ENCODE peak calls at places on chromosome X, in nine cellular contexts. L, C, K, P, V, R, N, B and U are unnamed samples.

GRCh38 chrX:130173190-130173895 is 1.6 kb downstream of the RAB33A start:
- DNase-seq in L (peak; percentile 63), C (peak; percentile 85), K (no peak), P (peak; percentile 67), V (no peak), R (peak; percentile 79), N (peak; percentile 48), B (no peak), U (peak; percentile 75)

GRCh38 chrX:23782455-23782854 is 518 bp upstream of the SAT1 start:
- DNase-seq in L (peak; percentile 48), C (peak; percentile 66), K (no peak), P (no peak), V (peak; percentile 58), R (no peak), N (no peak), B (no peak), U (no peak)

GRCh38 chrX:47620303-47620685 is 637 bp upstream of the SYN1 start:
- DNase-seq in L (no peak), C (no peak), K (no peak), P (no peak), V (no peak), R (no peak), N (no peak), B (no peak), U (no peak)

GRCh38 chrX:51608071-51608470 is 10.6 kb downstream of the CENPVL3 start:
- DNase-seq in L (no peak), C (peak; percentile 57), K (no peak), P (peak; percentile 18), V (no peak), R (peak; percentile 59), N (no peak), B (no peak), U (peak; percentile 45)

GRCh38 chrX:3664921-3665320 is 48.5 kb downstream of the PRKX start:
- DNase-seq in L (no peak), C (no peak), K (no peak), P (no peak), V (no peak), R (no peak), N (no peak), B (no peak), U (no peak)

GRCh38 chrX:67692246-67692645 is 148.4 kb downstream of the AR start:
- DNase-seq in L (no peak), C (peak; percentile 56), K (no peak), P (peak; percentile 81), V (no peak), R (peak; percentile 84), N (no peak), B (no peak), U (peak; percentile 84)

GRCh38 chrX:130263016-130263415 is 5.7 kb downstream of the ZNF280C start:
- DNase-seq in L (no peak), C (peak; percentile 5), K (no peak), P (no peak), V (no peak), R (no peak), N (no peak), B (no peak), U (no peak)

GRCh38 chrX:21947671-21948070 is 7.2 kb downstream of the SMS start:
- DNase-seq in L (no peak), C (no peak), K (no peak), P (no peak), V (no peak), R (no peak), N (peak; percentile 76), B (no peak), U (no peak)

GRCh38 chrX:139844163-139844562 is 88.7 kb downstream of the ATP11C start:
- DNase-seq in L (peak; percentile 8), C (no peak), K (no peak), P (no peak), V (no peak), R (no peak), N (no peak), B (no peak), U (no peak)

GRCh38 chrX:125786306-125786705 is 379.8 kb downstream of the DCAF12L2 start:
- DNase-seq in L (peak; percentile 4), C (no peak), K (no peak), P (no peak), V (no peak), R (peak; percentile 3), N (no peak), B (peak; percentile 3), U (no peak)

GRCh38 chrX:125791781-125792180 is 374.3 kb downstream of the DCAF12L2 start:
- DNase-seq in L (no peak), C (no peak), K (no peak), P (no peak), V (no peak), R (no peak), N (no peak), B (no peak), U (no peak)
- TF ChIP-seq EZH2 in L (no peak), C (no peak), K (no peak), P (no peak), V (no peak), R (no peak), N (no peak), B (no peak), U (no peak)

GRCh38 chrX:6049132-6049531 is 179.5 kb downstream of the NLGN4X start:
- DNase-seq in L (no peak), C (no peak), K (no peak), P (no peak), V (no peak), R (no peak), N (no peak), B (no peak), U (no peak)

GRCh38 chrX:6053126-6053625 is 175.5 kb downstream of the NLGN4X start:
- DNase-seq in L (no peak), C (no peak), K (no peak), P (no peak), V (no peak), R (no peak), N (no peak), B (no peak), U (no peak)

GRCh38 chrX:6052111-6052745 is 176.4 kb downstream of the NLGN4X start:
- DNase-seq in L (peak; percentile 5), C (no peak), K (no peak), P (no peak), V (no peak), R (peak; percentile 67), N (no peak), B (no peak), U (peak; percentile 57)
- H3K4me2 ChIP-seq in L (no peak overlapping the region), C (no peak overlapping the region), K (no peak overlapping the region), P (no peak overlapping the region), V (no peak overlapping the region), R (no peak overlapping the region), N (no peak overlapping the region), B (no peak overlapping the region), U (peak overlapping the region; percentile 44)

DNA sequence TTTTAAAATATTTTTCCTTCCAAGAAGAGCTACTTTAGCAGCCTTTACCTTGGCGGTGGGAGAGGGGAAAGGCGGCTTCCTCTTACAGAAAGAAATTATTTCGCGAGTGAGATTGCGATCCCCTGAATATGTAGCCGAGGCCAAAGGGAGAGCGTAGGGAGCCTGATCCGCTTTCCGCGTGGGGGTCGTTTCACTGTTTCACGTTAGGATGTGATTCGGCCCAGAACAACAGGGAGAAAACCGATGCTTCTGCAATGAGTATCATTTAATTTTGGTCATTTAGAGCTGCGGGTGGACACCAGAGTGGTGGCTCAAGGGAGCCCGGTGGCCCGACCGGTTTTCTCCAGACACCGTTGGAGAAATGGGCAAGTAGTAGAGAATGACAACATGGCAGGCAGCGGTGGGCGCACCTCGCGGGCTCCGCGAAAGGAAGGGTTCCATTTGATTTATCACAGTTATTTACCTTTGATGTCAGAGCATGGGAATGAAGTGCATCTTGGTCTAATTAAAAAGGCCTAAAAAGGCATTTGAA is 1.8 kb upstream of the PCDH19 start:
- DNase-seq in L (no peak), C (no peak), K (no peak), P (no peak), V (no peak), R (no peak), N (no peak), B (no peak), U (no peak)
- TF ChIP-seq EZH2 in L (no peak), C (peak; percentile 27), K (no peak), P (no peak), V (no peak), R (peak; percentile 42), N (no peak), B (no peak), U (no peak)

DNA sequence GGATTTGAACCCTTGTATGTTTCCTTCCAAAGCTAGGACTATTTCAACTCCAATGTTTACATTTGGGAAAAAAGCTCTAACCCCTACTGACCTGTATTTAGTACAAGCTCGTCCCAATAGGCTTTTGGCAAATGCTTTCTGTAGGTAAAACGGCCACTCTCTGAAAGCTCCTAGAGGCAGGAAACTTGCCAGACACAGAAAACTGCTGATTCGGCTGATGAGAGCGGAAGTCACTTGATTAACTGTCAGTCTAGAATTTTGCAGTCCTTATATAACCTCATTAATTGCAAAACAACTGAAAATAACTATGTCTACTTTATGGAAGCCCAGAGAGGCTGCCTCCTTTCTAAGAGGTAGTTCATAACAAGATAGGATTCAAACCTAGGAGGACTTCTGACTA is 108.1 kb downstream of the TSPAN7 start:
- DNase-seq in L (no peak), C (no peak), K (no peak), P (peak; percentile 83), V (no peak), R (no peak), N (no peak), B (no peak), U (no peak)
- H3K4me2 ChIP-seq in L (no peak overlapping the region), C (no peak overlapping the region), K (no peak overlapping the region), P (peak overlapping the region; percentile 50), V (no peak overlapping the region), R (no peak overlapping the region), N (no peak overlapping the region), B (no peak overlapping the region), U (no peak overlapping the region)